ENCODE peak calls at places on chromosome 9, in five cellular contexts. P is lower leg skin, G is Kasumi-1, V is AG08395, E is foreskin fibroblast. J is an unnamed sample.
A peak's percentile ranks its signal among the peaks of the same experiment; 100 is the strongest.

GRCh38 chr9:136807281-136808074 is at the start of gene RABL6:
- DNase-seq in G (peak; percentile 64), V (peak; percentile 98), P (peak; percentile 94), E (peak; percentile 90), J (peak; percentile 93)

GRCh38 chr9:134403682-134404301 is 77.5 kb downstream of the RXRA start:
- DNase-seq in P (peak; percentile 94), G (peak; percentile 61), V (peak; percentile 94), E (peak; percentile 54), J (no peak)

GRCh38 chr9:134656334-134657034 is 14.9 kb downstream of the COL5A1 start:
- DNase-seq in V (no peak), P (no peak), G (no peak), E (no peak), J (no peak)

GRCh38 chr9:3863114-3863528 is 337.3 kb upstream of the RFX3 start:
- DNase-seq in G (no peak), V (peak; percentile 86), E (peak; percentile 96), P (no peak), J (no peak)

GRCh38 chr9:98900244-98900643 is 43.5 kb upstream of the COL15A1 start:
- DNase-seq in E (no peak), G (no peak), P (peak; percentile 32), V (no peak), J (no peak)

GRCh38 chr9:24614070-24614469 is 68.4 kb upstream of the IZUMO3 start:
- DNase-seq in E (no peak), P (no peak), V (no peak), G (peak; percentile 12), J (no peak)

GRCh38 chr9:122337561-122337939 is 33.3 kb upstream of the PTGS1 start:
- DNase-seq in G (no peak), V (no peak), E (no peak), P (peak; percentile 18), J (no peak)

GRCh38 chr9:35517136-35517535 is 27.2 kb downstream of the RUSC2 start:
- DNase-seq in G (no peak), P (no peak), V (no peak), E (peak; percentile 65), J (no peak)

GRCh38 chr9:76394896-76395244 is 644 bp upstream of the RFK start:
- DNase-seq in E (no peak), V (peak; percentile 47), P (peak; percentile 89), G (peak; percentile 90), J (no peak)

GRCh38 chr9:86282979-86283535 is 719 bp upstream of the ISCA1 start:
- DNase-seq in E (peak; percentile 94), V (peak; percentile 85), P (no peak), G (peak; percentile 26), J (no peak)

GRCh38 chr9:3746296-3747275 is 220.8 kb upstream of the RFX3 start:
- DNase-seq in E (peak; percentile 89), P (no peak), G (no peak), V (peak; percentile 91), J (no peak)

GRCh38 chr9:115524467-115525059 is 406.6 kb upstream of the TNC start:
- DNase-seq in E (peak; percentile 85), V (peak; percentile 75), G (peak; percentile 24), P (no peak), J (no peak)

GRCh38 chr9:128128836-128129590 is 1.5 kb upstream of the PTGES2 start:
- DNase-seq in G (no peak), V (no peak), P (no peak), E (no peak), J (no peak)

GRCh38 chr9:84513981-84514380 is 155.5 kb upstream of the NTRK2 start:
- DNase-seq in G (no peak), V (no peak), E (no peak), P (no peak), J (no peak)

GRCh38 chr9:38010918-38011704 is 57.9 kb downstream of the SHB start:
- DNase-seq in V (no peak), G (no peak), P (no peak), E (no peak), J (no peak)

GRCh38 chr9:92716557-92716956 is 46.6 kb upstream of the IPPK start:
- DNase-seq in G (peak; percentile 10), P (peak; percentile 96), V (peak; percentile 62), E (peak; percentile 58), J (no peak)

GRCh38 chr9:88183798-88184495 is 45.7 kb upstream of the SPATA31C2 start:
- DNase-seq in V (no peak), G (no peak), E (no peak), P (no peak), J (no peak)

GRCh38 chr9:130461218-130461630 is 16.5 kb downstream of the ASS1 start:
- DNase-seq in V (peak; percentile 67), P (peak; percentile 92), G (peak; percentile 20), E (peak; percentile 66), J (no peak)

GRCh38 chr9:122200960-122201635 is 27.7 kb downstream of the LHX6 start:
- DNase-seq in G (peak; percentile 60), E (peak; percentile 52), P (no peak), V (peak; percentile 61), J (no peak)

GRCh38 chr9:32247173-32247572 is 137.3 kb upstream of the ACO1 start:
- DNase-seq in E (no peak), G (no peak), V (no peak), P (no peak), J (no peak)

GRCh38 chr9:98425079-98425478 is 169.6 kb upstream of the TBC1D2 start:
- DNase-seq in P (no peak), G (no peak), E (no peak), V (no peak), J (no peak)

GRCh38 chr9:33076360-33077004 is at the start of gene SMU1:
- DNase-seq in V (peak; percentile 98), P (peak; percentile 99), E (peak; percentile 98), G (peak; percentile 98), J (peak; percentile 99)

GRCh38 chr9:79895232-79895631 is 323.5 kb downstream of the TLE4 start:
- DNase-seq in P (no peak), V (no peak), G (no peak), E (peak; percentile 26), J (no peak)

J was measured in mesenteric fat pad.